ENCODE peak calls at places on chromosomes 16 and 17, in seven cellular contexts. One of them, this sample, is unnamed.

GRCh38 chr16:4298761-4299522 is 16.9 kb upstream of the GLIS2 start:
- DNase-seq in A549: peak; percentile 97
- DNase-seq in Calu3: peak; percentile 97
- DNase-seq in HFF-Myc: peak; percentile 94
- DNase-seq in BJ: peak; percentile 77
- DNase-seq in thoracic aorta: no peak
- DNase-seq in heart left ventricle: peak; percentile 85
- DNase-seq in this sample: peak; percentile 35

GRCh38 chr17:75011788-75012319 is 616 bp upstream of the MRPL58 start:
- DNase-seq in A549: no peak
- DNase-seq in BJ: no peak
- DNase-seq in HFF-Myc: peak; percentile 61
- DNase-seq in heart left ventricle: peak; percentile 76
- DNase-seq in Calu3: peak; percentile 13
- DNase-seq in thoracic aorta: no peak
- DNase-seq in this sample: peak; percentile 80

GRCh38 chr17:30290696-30291570 is 811 bp downstream of the BLMH start:
- DNase-seq in Calu3: peak; percentile 52
- DNase-seq in BJ: no peak
- DNase-seq in heart left ventricle: peak; percentile 52
- DNase-seq in A549: peak; percentile 74
- DNase-seq in HFF-Myc: no peak
- DNase-seq in thoracic aorta: no peak
- DNase-seq in this sample: peak; percentile 75

GRCh38 chr17:60091908-60092331 is 13.2 kb upstream of the HEATR6 start:
- DNase-seq in BJ: no peak
- DNase-seq in A549: no peak
- DNase-seq in Calu3: no peak
- DNase-seq in thoracic aorta: no peak
- DNase-seq in heart left ventricle: no peak
- DNase-seq in HFF-Myc: no peak
- DNase-seq in this sample: no peak

GRCh38 chr17:78269893-78270490 is 38.6 kb downstream of the TMEM235 start:
- DNase-seq in heart left ventricle: no peak
- DNase-seq in Calu3: no peak
- DNase-seq in BJ: no peak
- DNase-seq in HFF-Myc: no peak
- DNase-seq in A549: no peak
- DNase-seq in thoracic aorta: no peak
- DNase-seq in this sample: no peak

GRCh38 chr17:17525956-17526355 is 29.8 kb upstream of the RASD1 start:
- DNase-seq in thoracic aorta: no peak
- DNase-seq in heart left ventricle: peak; percentile 20
- DNase-seq in BJ: no peak
- DNase-seq in HFF-Myc: no peak
- DNase-seq in Calu3: no peak
- DNase-seq in A549: no peak
- DNase-seq in this sample: peak; percentile 53

GRCh38 chr16:29986231-29986630 is 9.2 kb downstream of the HIRIP3 start:
- DNase-seq in heart left ventricle: peak; percentile 19
- DNase-seq in HFF-Myc: no peak
- DNase-seq in A549: no peak
- DNase-seq in BJ: no peak
- DNase-seq in Calu3: no peak
- DNase-seq in thoracic aorta: no peak
- DNase-seq in this sample: no peak

GRCh38 chr16:72561-73537 is at the start of gene RHBDF1:
- DNase-seq in heart left ventricle: peak; percentile 84
- DNase-seq in HFF-Myc: no peak
- DNase-seq in thoracic aorta: no peak
- DNase-seq in Calu3: peak; percentile 82
- DNase-seq in BJ: no peak
- DNase-seq in A549: peak; percentile 53
- DNase-seq in this sample: peak; percentile 62

GRCh38 chr16:88914750-88915368 is 48.4 kb upstream of the PABPN1L start:
- DNase-seq in thoracic aorta: no peak
- DNase-seq in BJ: peak; percentile 18
- DNase-seq in A549: no peak
- DNase-seq in HFF-Myc: peak; percentile 57
- DNase-seq in heart left ventricle: peak; percentile 69
- DNase-seq in Calu3: no peak
- DNase-seq in this sample: peak; percentile 53

GRCh38 chr16:12011565-12011964 is 35.0 kb downstream of the SNX29 start:
- DNase-seq in thoracic aorta: no peak
- DNase-seq in A549: no peak
- DNase-seq in HFF-Myc: no peak
- DNase-seq in heart left ventricle: no peak
- DNase-seq in BJ: no peak
- DNase-seq in Calu3: no peak
- DNase-seq in this sample: no peak

GRCh38 chr17:39752241-39752831 is 14.6 kb downstream of the GRB7 start:
- DNase-seq in heart left ventricle: no peak
- DNase-seq in Calu3: no peak
- DNase-seq in thoracic aorta: no peak
- DNase-seq in HFF-Myc: no peak
- DNase-seq in BJ: no peak
- DNase-seq in A549: no peak
- DNase-seq in this sample: peak; percentile 67

GRCh38 chr17:69762766-69763165 is 312.3 kb upstream of the KCNJ16 start:
- DNase-seq in BJ: no peak
- DNase-seq in heart left ventricle: no peak
- DNase-seq in HFF-Myc: no peak
- DNase-seq in thoracic aorta: no peak
- DNase-seq in Calu3: no peak
- DNase-seq in A549: no peak
- DNase-seq in this sample: no peak

GRCh38 chr17:76638263-76638662 is 5.3 kb downstream of the ST6GALNAC1 start:
- DNase-seq in Calu3: no peak
- DNase-seq in HFF-Myc: no peak
- DNase-seq in thoracic aorta: no peak
- DNase-seq in heart left ventricle: no peak
- DNase-seq in BJ: no peak
- DNase-seq in A549: no peak
- DNase-seq in this sample: no peak

GRCh38 chr16:67936124-67936875 is at the start of gene PSMB10:
- DNase-seq in A549: peak; percentile 54
- DNase-seq in BJ: no peak
- DNase-seq in HFF-Myc: no peak
- DNase-seq in Calu3: peak; percentile 60
- DNase-seq in thoracic aorta: no peak
- DNase-seq in heart left ventricle: peak; percentile 68
- DNase-seq in this sample: peak; percentile 73

GRCh38 chr16:88652763-88653065 is 1.9 kb upstream of the CYBA start:
- DNase-seq in HFF-Myc: no peak
- DNase-seq in Calu3: no peak
- DNase-seq in heart left ventricle: no peak
- DNase-seq in A549: no peak
- DNase-seq in BJ: no peak
- DNase-seq in thoracic aorta: no peak
- DNase-seq in this sample: no peak

GRCh38 chr17:79798296-79799173 is 1.7 kb upstream of the CBX8 start:
- DNase-seq in BJ: no peak
- DNase-seq in thoracic aorta: no peak
- DNase-seq in HFF-Myc: no peak
- DNase-seq in Calu3: no peak
- DNase-seq in heart left ventricle: no peak
- DNase-seq in A549: no peak
- DNase-seq in this sample: no peak

GRCh38 chr17:35716897-35717839 is 14.3 kb upstream of the RASL10B start:
- DNase-seq in Calu3: no peak
- DNase-seq in thoracic aorta: no peak
- DNase-seq in heart left ventricle: no peak
- DNase-seq in A549: no peak
- DNase-seq in HFF-Myc: no peak
- DNase-seq in BJ: peak; percentile 4
- DNase-seq in this sample: peak; percentile 40

DNA sequence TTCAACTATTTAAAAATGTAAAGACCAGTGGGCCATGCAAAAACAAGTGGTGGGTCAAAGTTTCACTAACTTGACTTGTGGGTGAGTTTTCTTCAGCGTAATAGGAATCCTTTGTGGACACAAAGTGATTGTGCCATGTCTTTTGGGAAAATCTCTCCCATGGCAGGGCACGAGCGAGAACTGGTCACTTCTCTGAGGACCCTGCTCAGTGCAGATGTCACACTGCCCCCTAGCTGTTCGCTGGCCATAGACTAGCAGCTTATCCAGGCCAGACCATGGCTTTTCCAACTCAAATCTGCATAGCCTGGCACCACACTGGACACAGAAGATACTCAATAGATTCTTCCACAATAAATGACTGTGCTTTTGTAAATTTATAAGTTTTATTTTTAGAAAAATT is 306.0 kb upstream of the CCL2 start:
- DNase-seq in Calu3: peak; percentile 13
- DNase-seq in thoracic aorta: no peak
- DNase-seq in A549: no peak
- DNase-seq in BJ: no peak
- DNase-seq in HFF-Myc: no peak
- DNase-seq in heart left ventricle: no peak
- DNase-seq in this sample: no peak
- TF ChIP-seq CTCF in Calu3: no peak
- TF ChIP-seq CTCF in thoracic aorta: no peak
- TF ChIP-seq CTCF in A549: peak; percentile 30
- TF ChIP-seq CTCF in BJ: peak; percentile 9
- TF ChIP-seq CTCF in HFF-Myc: peak; percentile 17
- TF ChIP-seq CTCF in heart left ventricle: peak; percentile 5
- TF ChIP-seq CTCF in this sample: no peak

DNA sequence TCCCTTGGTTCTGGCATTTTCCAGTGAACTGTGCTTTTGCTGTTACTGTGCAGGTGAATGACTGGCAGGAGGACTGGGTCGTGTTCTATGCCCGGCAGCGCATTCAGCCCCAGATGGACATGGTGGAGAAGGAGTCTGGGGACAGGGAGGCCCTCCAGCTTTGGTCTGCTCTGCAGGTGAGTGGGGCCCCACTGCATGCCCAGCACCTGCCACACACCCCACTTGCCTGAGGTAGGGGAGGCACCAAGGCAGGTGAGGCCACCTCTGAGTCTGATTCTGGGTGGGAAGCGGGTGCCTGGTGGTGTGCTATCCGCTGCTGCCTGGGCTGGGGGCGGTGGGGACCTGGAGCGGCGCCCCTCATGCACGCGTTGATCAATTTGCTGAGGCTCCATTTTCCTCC is 9.0 kb upstream of the FN3K start:
- DNase-seq in heart left ventricle: no peak
- DNase-seq in Calu3: no peak
- DNase-seq in A549: no peak
- DNase-seq in HFF-Myc: no peak
- DNase-seq in BJ: no peak
- DNase-seq in thoracic aorta: no peak
- DNase-seq in this sample: no peak
- TF ChIP-seq CTCF in heart left ventricle: no peak
- TF ChIP-seq CTCF in Calu3: no peak
- TF ChIP-seq CTCF in A549: no peak
- TF ChIP-seq CTCF in HFF-Myc: no peak
- TF ChIP-seq CTCF in BJ: no peak
- TF ChIP-seq CTCF in thoracic aorta: no peak
- TF ChIP-seq CTCF in this sample: no peak

GRCh38 chr16:90001761-90002503 is 17.3 kb downstream of the DBNDD1 start:
- DNase-seq in Calu3: no peak
- DNase-seq in heart left ventricle: no peak
- DNase-seq in A549: no peak
- DNase-seq in BJ: no peak
- DNase-seq in thoracic aorta: no peak
- DNase-seq in HFF-Myc: no peak
- DNase-seq in this sample: no peak

GRCh38 chr16:89996178-89996489 is 23.1 kb downstream of the DBNDD1 start:
- DNase-seq in Calu3: no peak
- DNase-seq in HFF-Myc: no peak
- DNase-seq in A549: no peak
- DNase-seq in BJ: no peak
- DNase-seq in heart left ventricle: no peak
- DNase-seq in thoracic aorta: no peak
- DNase-seq in this sample: no peak

GRCh38 chr16:90000733-90001427 is 18.4 kb downstream of the DBNDD1 start:
- DNase-seq in A549: no peak
- DNase-seq in Calu3: no peak
- DNase-seq in thoracic aorta: no peak
- DNase-seq in BJ: no peak
- DNase-seq in heart left ventricle: no peak
- DNase-seq in HFF-Myc: no peak
- DNase-seq in this sample: no peak

GRCh38 chr16:90002759-90003158 is 16.5 kb downstream of the DBNDD1 start:
- DNase-seq in thoracic aorta: no peak
- DNase-seq in heart left ventricle: no peak
- DNase-seq in Calu3: no peak
- DNase-seq in HFF-Myc: no peak
- DNase-seq in A549: no peak
- DNase-seq in BJ: no peak
- DNase-seq in this sample: no peak

GRCh38 chr16:89999831-90000574 is 19.3 kb downstream of the DBNDD1 start:
- DNase-seq in HFF-Myc: no peak
- DNase-seq in thoracic aorta: no peak
- DNase-seq in heart left ventricle: no peak
- DNase-seq in A549: no peak
- DNase-seq in BJ: no peak
- DNase-seq in Calu3: no peak
- DNase-seq in this sample: no peak
- TF ChIP-seq CTCF in HFF-Myc: no peak
- TF ChIP-seq CTCF in thoracic aorta: no peak
- TF ChIP-seq CTCF in heart left ventricle: no peak
- TF ChIP-seq CTCF in A549: no peak
- TF ChIP-seq CTCF in BJ: no peak
- TF ChIP-seq CTCF in Calu3: no peak
- TF ChIP-seq CTCF in this sample: no peak

DNA sequence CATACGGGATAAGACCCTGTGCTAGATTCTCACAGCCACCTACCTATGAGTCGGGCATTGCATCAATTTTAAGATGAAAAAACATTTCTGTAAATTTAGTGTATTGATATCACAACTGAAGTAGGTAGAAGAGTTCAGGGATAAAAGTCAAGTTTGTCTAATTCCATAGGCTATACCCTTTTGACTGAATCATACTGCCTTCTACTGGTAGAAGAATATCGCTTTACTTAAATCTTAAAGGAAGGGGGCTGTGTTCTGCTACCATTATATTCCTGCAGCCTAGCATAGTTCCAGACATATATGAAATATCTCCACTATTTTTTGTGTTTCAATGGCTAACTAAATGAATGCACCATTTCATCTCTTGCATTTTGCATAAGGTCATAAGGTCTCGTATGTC is 1128.6 kb downstream of the CDH8 start:
- DNase-seq in Calu3: no peak
- DNase-seq in HFF-Myc: no peak
- DNase-seq in A549: no peak
- DNase-seq in heart left ventricle: no peak
- DNase-seq in BJ: no peak
- DNase-seq in thoracic aorta: no peak
- DNase-seq in this sample: no peak
- TF ChIP-seq CTCF in Calu3: no peak
- TF ChIP-seq CTCF in HFF-Myc: no peak
- TF ChIP-seq CTCF in A549: no peak
- TF ChIP-seq CTCF in heart left ventricle: peak; percentile 33
- TF ChIP-seq CTCF in BJ: no peak
- TF ChIP-seq CTCF in thoracic aorta: no peak
- TF ChIP-seq CTCF in this sample: no peak

DNA sequence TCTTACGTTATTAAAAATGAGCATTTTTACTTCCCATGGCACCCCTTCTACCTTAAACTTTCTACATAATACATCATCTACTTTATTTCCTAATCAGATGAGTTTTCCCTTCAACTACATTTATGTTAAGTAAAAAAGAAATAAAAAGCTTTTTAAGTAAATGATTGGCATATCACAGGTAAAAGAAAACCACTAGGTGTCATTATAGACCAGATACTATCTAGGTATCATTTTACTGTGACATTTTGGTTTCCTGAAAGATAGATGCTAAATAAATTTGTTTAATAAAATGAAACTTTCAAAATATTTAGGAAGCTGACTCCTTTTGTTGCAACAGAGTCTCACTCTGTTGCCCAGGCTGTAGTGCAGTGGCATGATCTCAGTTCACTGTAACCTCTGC is 3.8 kb upstream of the CMTM1 start:
- DNase-seq in Calu3: no peak
- DNase-seq in heart left ventricle: no peak
- DNase-seq in A549: no peak
- DNase-seq in BJ: no peak
- DNase-seq in HFF-Myc: no peak
- DNase-seq in thoracic aorta: no peak
- DNase-seq in this sample: no peak
- TF ChIP-seq CTCF in Calu3: no peak
- TF ChIP-seq CTCF in heart left ventricle: peak; percentile 29
- TF ChIP-seq CTCF in A549: peak; percentile 33
- TF ChIP-seq CTCF in BJ: no peak
- TF ChIP-seq CTCF in HFF-Myc: no peak
- TF ChIP-seq CTCF in thoracic aorta: no peak
- TF ChIP-seq CTCF in this sample: no peak

This sample was measured in testis.